ENCODE peak calls at places on chromosomes 5 and 9, in seven cellular contexts. F, E, T, M, N, A and V are unnamed samples.

GRCh38 chr9:134055981-134056461 is 11.8 kb downstream of the BRD3 start:
- DNase-seq in F (peak), E (peak), T (peak), M (peak), N (peak), A (no peak), V (no peak)

GRCh38 chr5:143543358-143544255 is 140.1 kb upstream of the NR3C1 start:
- DNase-seq in F (peak), E (no peak), T (peak), M (no peak), N (no peak), A (peak), V (no peak)

GRCh38 chr5:75234251-75234650 is 2.4 kb downstream of the ANKRD31 start:
- DNase-seq in F (peak), E (no peak), T (no peak), M (no peak), N (no peak), A (no peak), V (no peak)

GRCh38 chr5:53469946-53470687 is 10.3 kb upstream of the FST start:
- DNase-seq in F (peak), E (no peak), T (peak), M (no peak), N (no peak), A (no peak), V (no peak)

GRCh38 chr9:87601175-87601574 is 103.5 kb downstream of the DAPK1 start:
- DNase-seq in F (no peak), E (no peak), T (no peak), M (peak), N (peak), A (no peak), V (no peak)

GRCh38 chr5:38045446-38045845 is 205.6 kb upstream of the GDNF start:
- DNase-seq in F (no peak), E (no peak), T (no peak), M (no peak), N (no peak), A (no peak), V (no peak)

GRCh38 chr5:61941637-61942036 is 364.4 kb upstream of the KIF2A start:
- DNase-seq in F (no peak), E (no peak), T (no peak), M (no peak), N (no peak), A (no peak), V (no peak)

GRCh38 chr9:134585746-134586706 is 55.6 kb upstream of the COL5A1 start:
- DNase-seq in F (no peak), E (peak), T (peak), M (no peak), N (no peak), A (peak), V (peak)

GRCh38 chr5:107915413-107915812 is 244.7 kb upstream of the EFNA5 start:
- DNase-seq in F (no peak), E (no peak), T (no peak), M (no peak), N (no peak), A (no peak), V (no peak)

GRCh38 chr9:97579914-97580313 is 53.3 kb downstream of the TSTD2 start:
- DNase-seq in F (no peak), E (no peak), T (no peak), M (no peak), N (no peak), A (no peak), V (no peak)